ENCODE peak calls at places on chromosome 15, in four cellular contexts. R is pancreas, F is PC-3, S is upper lobe of right lung. D is an unnamed sample.
A peak's percentile ranks its signal among the peaks of the same experiment; 100 is the strongest.

GRCh38 chr15:98721166-98721565 is 72.8 kb downstream of the IGF1R start:
- DNase-seq in F (no peak), R (no peak), S (no peak), D (no peak)

GRCh38 chr15:99957642-99958013 is 224.4 kb upstream of the LYSMD4 start:
- DNase-seq in F (no peak), R (no peak), S (no peak), D (no peak)

GRCh38 chr15:81361891-81362290 is 12.1 kb downstream of the TMC3 start:
- DNase-seq in S (no peak), F (no peak), R (no peak), D (no peak)

GRCh38 chr15:89802986-89803820 is 11.4 kb downstream of the ANPEP start:
- DNase-seq in F (no peak), R (no peak), S (no peak), D (no peak)

GRCh38 chr15:85618956-85619491 is 175.7 kb downstream of the KLHL25 start:
- DNase-seq in R (peak; percentile 53), F (no peak), S (peak; percentile 70), D (peak; percentile 83)

GRCh38 chr15:22839046-22839705 is 710 bp downstream of the NIPA2 start:
- DNase-seq in R (no peak), F (no peak), S (no peak), D (no peak)

GRCh38 chr15:76335129-76335850 is 1.3 kb upstream of the ISL2 start:
- DNase-seq in S (no peak), R (no peak), F (no peak), D (no peak)

GRCh38 chr15:76529911-76530310 is 193.3 kb downstream of the ISL2 start:
- DNase-seq in R (no peak), S (no peak), F (no peak), D (no peak)

GRCh38 chr15:58702233-58702632 is 47.3 kb downstream of the ADAM10 start:
- DNase-seq in F (no peak), R (no peak), S (no peak), D (no peak)

GRCh38 chr15:33729648-33730047 is 238.6 kb upstream of the CHRM5 start:
- DNase-seq in S (no peak), R (no peak), F (peak; percentile 79), D (no peak)

GRCh38 chr15:41857316-41857715 is 18.7 kb downstream of the PLA2G4B start:
- DNase-seq in S (no peak), R (no peak), F (no peak), D (no peak)

GRCh38 chr15:50685191-50685975 is 1.2 kb downstream of the TRPM7 start:
- DNase-seq in R (no peak), F (peak; percentile 2), S (no peak), D (no peak)

GRCh38 chr15:48358229-48358641 is 27.0 kb downstream of the DUT start:
- DNase-seq in R (no peak), S (no peak), F (peak; percentile 49), D (no peak)

GRCh38 chr15:92586383-92586910 is 69.1 kb downstream of the FAM174B start:
- DNase-seq in R (no peak), S (no peak), F (no peak), D (peak; percentile 43)

GRCh38 chr15:68028137-68028771 is 25.9 kb upstream of the PIAS1 start:
- DNase-seq in S (no peak), R (no peak), F (no peak), D (no peak)

GRCh38 chr15:84595660-84596059 is 5.1 kb upstream of the ZSCAN2 start:
- DNase-seq in S (peak; percentile 78), R (no peak), F (no peak), D (peak; percentile 62)

GRCh38 chr15:91047545-91048199 is 25.3 kb upstream of the VPS33B start:
- DNase-seq in S (no peak), F (peak; percentile 60), R (no peak), D (no peak)

GRCh38 chr15:61828008-61828407 is 232.2 kb downstream of the VPS13C start:
- DNase-seq in F (peak; percentile 16), R (no peak), S (no peak), D (no peak)

GRCh38 chr15:93118904-93119303 is 29.9 kb upstream of the RGMA start:
- DNase-seq in R (no peak), S (no peak), F (no peak), D (no peak)

GRCh38 chr15:39628821-39629220 is 47.9 kb downstream of the THBS1 start:
- DNase-seq in R (no peak), S (no peak), F (no peak), D (no peak)

GRCh38 chr15:43948691-43949325 is 122.0 kb downstream of the WDR76 start:
- DNase-seq in R (no peak), F (no peak), S (no peak), D (no peak)

GRCh38 chr15:101320501-101321052 is 25.5 kb upstream of the SNRPA1 start:
- DNase-seq in S (peak; percentile 86), R (no peak), F (no peak), D (peak; percentile 85)

GRCh38 chr15:20340331-20340811 is 201.2 kb downstream of the GOLGA6L6 start:
- DNase-seq in R (peak; percentile 23), S (peak; percentile 90), F (peak; percentile 17), D (peak; percentile 49)

GRCh38 chr15:101091080-101092017 is 160.5 kb downstream of the CHSY1 start:
- DNase-seq in S (no peak), R (no peak), F (no peak), D (no peak)

GRCh38 chr15:70763950-70764730 is 782 bp upstream of the UACA start:
- DNase-seq in F (no peak), R (no peak), S (no peak), D (no peak)

DNA sequence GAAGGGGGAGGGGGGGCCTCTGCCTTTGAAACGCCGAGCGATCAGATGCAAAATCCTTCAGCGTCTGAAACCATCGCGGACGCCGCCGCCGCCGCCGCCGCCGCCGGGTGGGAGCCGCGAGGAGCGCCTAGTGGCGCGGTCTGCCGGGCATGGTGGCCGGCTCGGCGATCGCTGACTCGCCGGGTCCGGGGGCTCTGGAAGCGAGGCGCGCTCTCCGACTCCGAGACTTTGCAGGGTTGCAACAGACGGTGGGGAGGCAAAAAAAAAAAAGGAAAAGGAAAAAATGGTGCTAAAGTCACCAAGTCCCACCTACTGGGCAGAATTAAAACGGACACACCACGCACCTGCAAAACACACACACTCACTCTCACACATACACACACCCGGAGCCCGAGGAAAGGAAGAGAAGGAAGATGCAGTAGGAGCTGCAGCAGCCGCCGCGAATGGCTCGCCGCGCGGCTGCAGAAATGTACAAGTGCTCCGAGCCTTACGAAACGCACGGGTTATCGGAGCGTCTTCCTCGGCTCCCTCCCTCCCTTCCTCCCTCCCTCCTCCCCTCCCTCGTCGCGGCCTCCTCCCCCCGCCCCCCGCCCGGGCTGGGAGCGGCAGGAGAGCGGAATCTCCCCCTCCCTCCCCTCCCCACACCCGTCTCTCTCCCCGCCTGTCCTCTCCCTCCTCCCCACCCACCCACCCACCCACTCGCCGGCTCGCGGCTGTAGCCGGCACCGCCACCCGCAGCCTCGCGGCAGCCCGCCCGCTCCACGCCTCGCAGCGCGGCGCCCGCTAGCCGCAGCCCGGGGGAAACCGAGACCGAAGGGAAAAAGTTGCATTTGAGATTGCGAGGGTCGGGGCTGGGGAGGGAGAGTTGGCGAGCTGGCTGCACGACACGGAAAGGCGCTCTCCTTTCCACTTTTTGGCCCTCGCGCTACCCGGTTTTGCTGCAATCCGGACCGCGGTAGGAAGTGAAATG is at the start of gene NTRK3:
- DNase-seq in R (no peak), F (no peak), S (peak; percentile 51), D (no peak)
- H3K27me3 ChIP-seq in R (peaks cover 4% of the 10 kb centered on the region), F (peaks cover 44% of the 10 kb centered on the region), S (peaks cover 41% of the 10 kb centered on the region), D (peaks cover 44% of the 10 kb centered on the region)

GRCh38 chr15:38259134-38259533 is 6.5 kb downstream of the SPRED1 start:
- DNase-seq in R (no peak), S (no peak), F (no peak), D (no peak)
- H3K4me1 ChIP-seq in R (no peaks in the 10 kb centered on the region), S (peaks cover 28% of the 10 kb centered on the region), F (peaks cover 26% of the 10 kb centered on the region), D (peaks cover 11% of the 10 kb centered on the region)

DNA sequence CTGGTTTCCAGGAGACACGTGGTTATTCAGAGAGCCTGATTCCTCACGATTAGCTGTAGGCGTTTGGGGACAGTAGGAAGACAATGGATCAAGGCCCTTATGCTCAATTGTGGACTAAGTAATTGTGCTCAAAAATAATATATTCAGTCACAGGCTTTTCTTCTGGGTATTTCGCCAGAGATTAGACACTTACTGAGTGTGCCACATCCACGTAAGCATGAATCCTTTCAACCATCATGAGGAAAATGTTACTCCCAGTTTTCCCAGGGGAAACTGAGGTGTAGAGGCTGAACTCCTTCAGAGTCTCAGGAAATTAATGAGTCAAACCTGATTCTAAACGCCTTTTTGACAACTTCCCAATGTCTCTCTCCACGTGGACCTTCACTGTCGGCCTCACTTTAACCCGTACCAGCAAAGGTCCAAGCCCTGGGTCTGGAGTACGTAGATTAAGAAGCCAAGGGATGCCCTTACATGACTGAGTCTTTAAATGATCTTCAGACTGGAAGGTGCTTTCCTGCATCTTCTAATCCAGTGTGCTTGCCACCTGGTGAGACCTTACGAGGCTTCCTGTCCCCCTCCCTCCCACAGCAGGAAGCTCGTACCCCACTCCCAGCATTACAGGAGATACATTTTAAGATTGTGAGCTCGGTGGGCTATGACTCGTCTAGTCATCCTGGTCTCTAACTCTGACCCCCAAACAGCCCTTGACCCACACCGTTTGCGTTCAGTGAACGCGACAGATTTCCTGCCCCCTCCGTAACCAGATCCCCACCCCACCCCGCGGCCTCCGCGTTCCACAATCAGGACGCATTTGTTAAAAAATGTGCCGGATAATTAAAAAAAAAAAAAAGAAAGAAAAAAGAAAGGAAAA is 1.7 kb downstream of the PKM start:
- DNase-seq in S (no peak), F (no peak), R (no peak), D (no peak)
- H3K27me3 ChIP-seq in S (no peaks in the 10 kb centered on the region), F (no peaks in the 10 kb centered on the region), R (no peaks in the 10 kb centered on the region), D (no peaks in the 10 kb centered on the region)

DNA sequence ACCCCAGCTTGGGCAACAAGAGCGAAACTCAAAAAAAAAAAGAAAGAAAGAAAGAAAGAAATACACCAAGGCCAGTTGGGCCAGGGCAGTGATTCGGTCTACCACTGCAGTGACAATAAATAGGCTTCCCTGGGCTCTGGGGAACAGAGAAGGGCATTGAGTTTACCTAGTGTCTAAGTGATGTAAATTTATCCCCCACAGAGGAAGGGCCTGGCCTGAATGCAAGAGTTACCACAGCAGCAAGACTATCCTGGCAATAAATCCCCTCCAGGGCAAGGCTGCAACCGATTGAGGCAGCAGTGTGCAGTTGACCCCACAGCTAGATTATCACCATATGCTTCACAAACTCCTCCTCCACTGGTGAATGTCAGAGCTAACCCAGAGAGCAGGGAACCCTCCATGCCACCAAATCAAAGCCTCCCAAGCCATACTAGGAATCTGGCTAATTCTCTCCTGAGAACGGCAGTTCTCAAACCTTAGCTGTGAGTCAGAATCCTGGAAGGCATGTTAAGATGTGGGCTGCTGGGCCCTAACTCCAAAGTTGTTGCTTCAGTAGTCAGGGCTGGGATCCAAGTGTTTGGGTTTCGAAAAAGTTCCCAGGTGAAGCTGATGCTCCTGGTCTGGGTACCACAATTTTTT is 64.3 kb upstream of the GATM start:
- DNase-seq in R (no peak), F (peak; percentile 32), S (no peak), D (no peak)
- H3K4me1 ChIP-seq in R (no peaks in the 10 kb centered on the region), F (peaks cover 28% of the 10 kb centered on the region), S (peaks cover 11% of the 10 kb centered on the region), D (peaks cover 31% of the 10 kb centered on the region)

GRCh38 chr15:45469027-45469426 is 53.5 kb downstream of the SLC30A4 start:
- DNase-seq in F (no peak), S (no peak), R (no peak), D (no peak)
- H3K27me3 ChIP-seq in F (no peaks in the 10 kb centered on the region), S (peaks cover 6% of the 10 kb centered on the region), R (no peaks in the 10 kb centered on the region), D (no peaks in the 10 kb centered on the region)

GRCh38 chr15:31444844-31445243 is 118.2 kb downstream of the KLF13 start:
- DNase-seq in S (no peak), F (no peak), R (no peak), D (no peak)
- H3K4me1 ChIP-seq in S (peaks cover 26% of the 10 kb centered on the region), F (peaks cover 3% of the 10 kb centered on the region), R (no peaks in the 10 kb centered on the region), D (peaks cover 59% of the 10 kb centered on the region)

D was measured in left lung.